ENCODE peak calls at places on chromosomes 5 and 9, in five cellular contexts. O is HCT116, F is hepatocyte, E is PC-9, Q is HL-60. Z is an unnamed sample.

GRCh38 chr9:10366171-10366779 is 246.5 kb downstream of the PTPRD start:
- DNase-seq in O (peak), F (peak), Q (peak), E (no peak), Z (peak)

GRCh38 chr5:179130101-179130681 is 70.0 kb downstream of the ZNF354C start:
- DNase-seq in Q (no peak), E (no peak), O (no peak), F (no peak), Z (no peak)

GRCh38 chr5:142753114-142753764 is 16.9 kb upstream of the ARHGAP26 start:
- DNase-seq in F (no peak), E (no peak), Q (no peak), O (no peak), Z (no peak)

GRCh38 chr5:148816822-148817221 is 9.6 kb upstream of the ADRB2 start:
- DNase-seq in F (no peak), Q (peak), O (no peak), E (no peak), Z (no peak)

GRCh38 chr5:45484781-45485180 is 211.4 kb downstream of the HCN1 start:
- DNase-seq in O (no peak), Q (no peak), F (no peak), E (no peak), Z (no peak)

GRCh38 chr9:117887383-117887782 is 183.2 kb downstream of the TLR4 start:
- DNase-seq in F (no peak), Q (no peak), E (no peak), O (no peak), Z (no peak)

GRCh38 chr5:37665272-37665671 is 174.6 kb downstream of the GDNF start:
- DNase-seq in O (no peak), E (no peak), Q (no peak), F (no peak), Z (no peak)

GRCh38 chr5:17928571-17928970 is 294.3 kb downstream of the TAF11L14 start:
- DNase-seq in E (no peak), F (no peak), O (no peak), Q (peak), Z (no peak)

GRCh38 chr5:75964008-75964407 is 119.2 kb upstream of the SV2C start:
- DNase-seq in F (no peak), Q (peak), O (no peak), E (no peak), Z (no peak)

GRCh38 chr9:35561468-35562261 is 43.4 kb upstream of the TESK1 start:
- DNase-seq in O (no peak), Q (no peak), E (no peak), F (no peak), Z (no peak)

GRCh38 chr9:109158656-109159055 is 8.4 kb downstream of the FRRS1L start:
- DNase-seq in E (no peak), Q (no peak), F (no peak), O (no peak), Z (no peak)

GRCh38 chr9:106886111-106887046 is 23.4 kb downstream of the ZNF462 start:
- DNase-seq in F (no peak), E (no peak), O (no peak), Q (no peak), Z (no peak)

GRCh38 chr5:116572375-116573278 is 2.0 kb downstream of the SEMA6A start:
- DNase-seq in O (no peak), F (peak), E (no peak), Q (no peak), Z (peak)

GRCh38 chr5:88732181-88732633 is 150.8 kb downstream of the MEF2C start:
- DNase-seq in Q (peak), E (no peak), O (no peak), F (no peak), Z (no peak)

GRCh38 chr9:127567898-127568617 is 44.0 kb upstream of the STXBP1 start:
- DNase-seq in Q (no peak), O (no peak), F (peak), E (no peak), Z (no peak)

GRCh38 chr5:140977003-140977402 is 10.7 kb downstream of the PCDHAC2 start:
- DNase-seq in E (no peak), Q (no peak), F (no peak), O (no peak), Z (no peak)

GRCh38 chr5:134132372-134133212 is 18.1 kb downstream of the TCF7 start:
- DNase-seq in F (no peak), Q (no peak), O (no peak), E (no peak), Z (no peak)

GRCh38 chr5:109916481-109917153 is 226.9 kb downstream of the MAN2A1 start:
- DNase-seq in O (no peak), F (no peak), Q (no peak), E (no peak), Z (no peak)

GRCh38 chr5:76704131-76704663 is 11.7 kb upstream of the F2R start:
- DNase-seq in O (no peak), E (no peak), Q (no peak), F (no peak), Z (no peak)

GRCh38 chr5:168401880-168402279 is 84.4 kb upstream of the RARS1 start:
- DNase-seq in E (peak), Q (no peak), O (no peak), F (no peak), Z (peak)

GRCh38 chr5:10563940-10564837 is at the start of gene ANKRD33B:
- DNase-seq in E (peak), Q (peak), O (no peak), F (peak), Z (peak)

GRCh38 chr5:173736374-173736773 is 119.9 kb upstream of the BOD1 start:
- DNase-seq in O (no peak), F (peak), E (no peak), Q (peak), Z (peak)

GRCh38 chr9:27865031-27865438 is 291.8 kb upstream of the C9orf72 start:
- DNase-seq in F (no peak), Q (no peak), E (no peak), O (no peak), Z (peak)

GRCh38 chr5:859391-859790 is 8.6 kb upstream of the ZDHHC11 start:
- DNase-seq in E (no peak), O (no peak), Q (no peak), F (no peak), Z (no peak)

GRCh38 chr5:149732500-149733128 is 2.5 kb downstream of the PPARGC1B start:
- DNase-seq in Q (peak), E (no peak), O (no peak), F (peak), Z (no peak)

GRCh38 chr9:93693129-93693528 is 116.7 kb downstream of the PHF2 start:
- DNase-seq in E (no peak), F (no peak), Q (no peak), O (no peak), Z (no peak)

GRCh38 chr9:127445851-127446719 is 5.1 kb downstream of the RPL12 start:
- DNase-seq in Q (peak), E (no peak), O (no peak), F (no peak), Z (no peak)

GRCh38 chr9:137804908-137805356 is 72.7 kb upstream of the CACNA1B start:
- DNase-seq in O (no peak), E (no peak), Q (no peak), F (no peak), Z (no peak)

GRCh38 chr9:87336914-87337333 is 160.7 kb upstream of the DAPK1 start:
- DNase-seq in F (peak), Q (peak), E (peak), O (peak), Z (peak)

GRCh38 chr5:53877243-53877642 is 316.8 kb downstream of the NDUFS4 start:
- DNase-seq in Q (no peak), E (no peak), O (no peak), F (no peak), Z (no peak)

GRCh38 chr5:5492087-5492933 is 69.8 kb downstream of the ICE1 start:
- DNase-seq in E (peak), Q (peak), F (peak), O (peak), Z (peak)

GRCh38 chr5:26487553-26487952 is 550.8 kb downstream of the CDH9 start:
- DNase-seq in O (no peak), F (no peak), Q (no peak), E (no peak), Z (no peak)

GRCh38 chr9:846852-847251 is 5.4 kb downstream of the DMRT1 start:
- DNase-seq in Q (no peak), O (peak), F (no peak), E (peak), Z (no peak)

DNA sequence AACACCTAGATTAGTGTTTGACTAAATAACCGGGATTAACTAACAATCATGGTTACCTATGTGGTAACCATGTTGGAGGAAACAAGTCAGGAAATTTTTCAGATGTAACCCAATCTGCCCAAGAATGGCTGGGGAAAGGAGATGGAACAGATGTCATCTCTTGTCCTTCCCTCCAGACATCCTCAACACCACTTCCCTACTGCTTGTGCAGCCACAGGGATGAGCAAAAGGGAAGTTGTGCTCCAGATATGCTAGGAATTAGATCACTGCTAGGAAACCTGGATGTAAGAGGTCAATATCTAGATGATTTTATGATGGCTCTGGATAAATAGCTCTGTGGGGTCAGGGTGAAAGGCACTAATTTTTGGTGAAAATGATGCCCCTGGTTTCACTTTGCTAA is 61.3 kb upstream of the ELL2 start:
- DNase-seq in Q (no peak), F (no peak), O (no peak), E (no peak), Z (no peak)
- TF ChIP-seq CTCF in Q (no peak), F (no peak), O (no peak), E (no peak), Z (no peak)

GRCh38 chr9:34178698-34179527 is at the start of gene UBAP1:
- DNase-seq in Q (peak), O (peak), F (peak), E (peak), Z (peak)
- TF ChIP-seq CTCF in Q (no peak), O (no peak), F (no peak), E (no peak), Z (no peak)

GRCh38 chr9:94870465-94870792 is 143.9 kb downstream of the AOPEP start:
- DNase-seq in E (no peak), Q (no peak), F (no peak), O (no peak), Z (no peak)

GRCh38 chr9:94875300-94876063 is 149.0 kb downstream of the AOPEP start:
- DNase-seq in F (no peak), Q (no peak), E (no peak), O (no peak), Z (no peak)

GRCh38 chr9:94870793-94871558 is 144.5 kb downstream of the AOPEP start:
- DNase-seq in F (no peak), E (peak), O (no peak), Q (no peak), Z (no peak)

GRCh38 chr9:94872921-94873511 is 146.5 kb downstream of the AOPEP start:
- DNase-seq in E (no peak), F (no peak), O (no peak), Q (no peak), Z (no peak)

DNA sequence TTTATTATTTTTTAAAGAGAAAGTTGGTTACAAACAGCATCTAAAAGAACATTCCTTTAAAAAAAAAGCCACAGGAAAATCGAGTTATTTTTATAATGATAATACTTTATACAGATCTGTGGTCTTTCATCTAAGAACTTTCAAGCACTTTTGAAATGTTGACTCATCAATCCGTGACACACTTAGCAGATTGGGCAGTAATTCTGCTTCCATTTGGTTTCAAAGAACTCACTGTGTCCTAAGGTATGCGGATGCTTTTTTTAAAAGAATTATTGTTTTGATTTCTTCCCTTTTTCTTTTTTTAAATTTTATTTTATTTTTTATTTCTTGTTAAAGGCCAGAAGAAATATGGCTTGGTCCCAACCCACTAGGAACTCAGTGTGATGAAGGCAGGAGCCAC is 147.8 kb downstream of the AOPEP start:
- DNase-seq in E (no peak), O (no peak), Q (no peak), F (no peak), Z (no peak)
- TF ChIP-seq CTCF in E (no peak), O (no peak), Q (no peak), F (no peak), Z (no peak)

GRCh38 chr9:124512806-124513204 is 5.6 kb upstream of the NR5A1 start:
- DNase-seq in F (no peak), E (no peak), O (no peak), Q (no peak), Z (no peak)

GRCh38 chr9:124510650-124511425 is 3.6 kb upstream of the NR5A1 start:
- DNase-seq in E (no peak), O (no peak), F (peak), Q (no peak), Z (no peak)

GRCh38 chr9:124513374-124513994 is 6.3 kb upstream of the NR5A1 start:
- DNase-seq in F (no peak), Q (peak), E (no peak), O (no peak), Z (no peak)

GRCh38 chr9:124511891-124512805 is 4.9 kb upstream of the NR5A1 start:
- DNase-seq in O (no peak), E (no peak), F (no peak), Q (no peak), Z (no peak)

DNA sequence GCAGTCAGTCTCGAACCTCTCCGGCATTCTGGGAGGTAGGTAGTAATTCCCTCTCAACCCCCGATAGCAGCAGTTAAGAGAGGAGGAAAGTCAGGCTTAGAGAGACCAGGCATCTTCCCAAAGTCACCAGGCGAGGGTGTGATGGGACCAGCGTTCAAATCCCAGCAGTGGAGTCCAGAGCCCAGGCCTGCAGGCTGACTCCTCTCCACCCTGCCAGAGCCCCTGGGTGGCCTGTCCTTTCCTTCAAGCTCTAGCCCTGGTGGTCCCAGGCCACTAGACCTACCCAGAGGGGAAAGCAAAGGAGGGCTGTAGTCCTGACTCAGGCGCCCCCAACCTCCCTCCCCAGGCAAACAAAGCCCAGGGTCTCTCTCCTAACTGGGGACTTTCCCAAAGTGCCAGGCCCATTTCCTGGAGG is 4.2 kb upstream of the NR5A1 start:
- DNase-seq in O (no peak), F (no peak), Q (no peak), E (no peak), Z (no peak)
- TF ChIP-seq CTCF in O (peak), F (no peak), Q (no peak), E (no peak), Z (no peak)

GRCh38 chr9:4424891-4425290 is 65.4 kb upstream of the SLC1A1 start:
- DNase-seq in E (no peak), O (no peak), Q (no peak), F (no peak), Z (no peak)

GRCh38 chr9:4425358-4426045 is 64.8 kb upstream of the SLC1A1 start:
- DNase-seq in F (peak), O (no peak), Q (no peak), E (no peak), Z (peak)

GRCh38 chr9:4422495-4422894 is 67.8 kb upstream of the SLC1A1 start:
- DNase-seq in Q (no peak), E (no peak), O (no peak), F (peak), Z (peak)

GRCh38 chr9:4423207-4423610 is 67.1 kb upstream of the SLC1A1 start:
- DNase-seq in F (peak), O (no peak), E (no peak), Q (no peak), Z (no peak)

DNA sequence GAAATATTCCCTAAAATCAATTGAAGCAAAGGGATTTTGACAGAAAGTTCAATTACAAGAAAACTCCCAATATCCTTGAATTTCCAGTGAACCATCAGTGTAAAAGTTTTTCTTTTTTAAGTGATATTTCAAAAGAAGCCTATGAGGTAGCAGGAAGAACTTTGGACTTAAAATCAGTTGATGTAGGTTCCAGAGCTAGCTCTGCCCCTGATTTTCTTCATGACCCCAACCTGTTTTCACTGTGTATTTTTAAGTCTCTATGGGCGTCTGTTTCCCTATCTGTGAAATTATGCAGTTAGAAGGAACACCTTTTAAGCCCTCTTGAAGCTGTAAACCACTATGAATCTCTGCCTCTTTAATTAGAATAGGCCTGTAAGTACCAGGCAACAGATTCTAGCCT is 66.2 kb upstream of the SLC1A1 start:
- DNase-seq in O (no peak), E (no peak), F (no peak), Q (no peak), Z (no peak)
- TF ChIP-seq CTCF in O (no peak), E (no peak), F (no peak), Q (no peak), Z (no peak)

Z was measured in Calu3.